ENCODE peak calls at places on chromosomes 5 and 9, in ten cellular contexts. One of them, this sample, is unnamed.

GRCh38 chr5:53071738-53072137 is 37.8 kb downstream of the MOCS2 start:
- DNase-seq in lower lobe of right lung: no peak
- DNase-seq in ascending aorta: no peak
- DNase-seq in body of pancreas: no peak
- DNase-seq in uterus: no peak
- DNase-seq in effector memory CD4-positive, alpha-beta T cell: no peak
- DNase-seq in colonic mucosa: no peak
- DNase-seq in CD4-positive, CD25-positive, alpha-beta regulatory T cell: no peak
- DNase-seq in neural progenitor cell: no peak
- DNase-seq in heart right ventricle: no peak
- DNase-seq in this sample: no peak

GRCh38 chr9:112132356-112132755 is 42.7 kb downstream of the SUSD1 start:
- DNase-seq in body of pancreas: no peak
- DNase-seq in effector memory CD4-positive, alpha-beta T cell: no peak
- DNase-seq in uterus: no peak
- DNase-seq in lower lobe of right lung: no peak
- DNase-seq in ascending aorta: no peak
- DNase-seq in CD4-positive, CD25-positive, alpha-beta regulatory T cell: no peak
- DNase-seq in neural progenitor cell: no peak
- DNase-seq in heart right ventricle: no peak
- DNase-seq in colonic mucosa: no peak
- DNase-seq in this sample: no peak

GRCh38 chr9:135906291-135907005 is 898 bp downstream of the CAMSAP1 start:
- DNase-seq in ascending aorta: no peak
- DNase-seq in effector memory CD4-positive, alpha-beta T cell: no peak
- DNase-seq in neural progenitor cell: peak; percentile 56
- DNase-seq in colonic mucosa: peak; percentile 33
- DNase-seq in heart right ventricle: no peak
- DNase-seq in CD4-positive, CD25-positive, alpha-beta regulatory T cell: peak; percentile 18
- DNase-seq in uterus: no peak
- DNase-seq in lower lobe of right lung: peak; percentile 54
- DNase-seq in body of pancreas: no peak
- DNase-seq in this sample: no peak

GRCh38 chr5:136004436-136004835 is 24.4 kb upstream of the TGFBI start:
- DNase-seq in colonic mucosa: no peak
- DNase-seq in uterus: no peak
- DNase-seq in effector memory CD4-positive, alpha-beta T cell: no peak
- DNase-seq in CD4-positive, CD25-positive, alpha-beta regulatory T cell: no peak
- DNase-seq in heart right ventricle: no peak
- DNase-seq in ascending aorta: no peak
- DNase-seq in body of pancreas: no peak
- DNase-seq in neural progenitor cell: no peak
- DNase-seq in lower lobe of right lung: no peak
- DNase-seq in this sample: no peak

GRCh38 chr5:98031496-98031895 is 742.0 kb upstream of the RGMB start:
- DNase-seq in neural progenitor cell: no peak
- DNase-seq in ascending aorta: no peak
- DNase-seq in CD4-positive, CD25-positive, alpha-beta regulatory T cell: no peak
- DNase-seq in uterus: no peak
- DNase-seq in heart right ventricle: no peak
- DNase-seq in colonic mucosa: no peak
- DNase-seq in effector memory CD4-positive, alpha-beta T cell: no peak
- DNase-seq in lower lobe of right lung: no peak
- DNase-seq in body of pancreas: no peak
- DNase-seq in this sample: no peak

GRCh38 chr5:50984628-50985027 is 318.2 kb downstream of the PARP8 start:
- DNase-seq in colonic mucosa: no peak
- DNase-seq in uterus: no peak
- DNase-seq in heart right ventricle: no peak
- DNase-seq in neural progenitor cell: no peak
- DNase-seq in body of pancreas: no peak
- DNase-seq in ascending aorta: no peak
- DNase-seq in effector memory CD4-positive, alpha-beta T cell: no peak
- DNase-seq in lower lobe of right lung: no peak
- DNase-seq in CD4-positive, CD25-positive, alpha-beta regulatory T cell: no peak
- DNase-seq in this sample: no peak

GRCh38 chr5:153496835-153497234 is 6.4 kb downstream of the GRIA1 start:
- DNase-seq in heart right ventricle: peak; percentile 8
- DNase-seq in CD4-positive, CD25-positive, alpha-beta regulatory T cell: peak; percentile 3
- DNase-seq in colonic mucosa: no peak
- DNase-seq in neural progenitor cell: peak; percentile 39
- DNase-seq in effector memory CD4-positive, alpha-beta T cell: no peak
- DNase-seq in uterus: no peak
- DNase-seq in lower lobe of right lung: no peak
- DNase-seq in body of pancreas: no peak
- DNase-seq in ascending aorta: no peak
- DNase-seq in this sample: no peak

GRCh38 chr9:137817236-137818200 is 60.1 kb upstream of the CACNA1B start:
- DNase-seq in heart right ventricle: no peak
- DNase-seq in effector memory CD4-positive, alpha-beta T cell: no peak
- DNase-seq in neural progenitor cell: no peak
- DNase-seq in body of pancreas: no peak
- DNase-seq in CD4-positive, CD25-positive, alpha-beta regulatory T cell: no peak
- DNase-seq in uterus: no peak
- DNase-seq in ascending aorta: no peak
- DNase-seq in lower lobe of right lung: no peak
- DNase-seq in colonic mucosa: no peak
- DNase-seq in this sample: no peak

GRCh38 chr5:56693220-56693579 is 122.1 kb upstream of the MAP3K1 start:
- DNase-seq in uterus: no peak
- DNase-seq in ascending aorta: no peak
- DNase-seq in colonic mucosa: no peak
- DNase-seq in neural progenitor cell: no peak
- DNase-seq in CD4-positive, CD25-positive, alpha-beta regulatory T cell: no peak
- DNase-seq in lower lobe of right lung: no peak
- DNase-seq in effector memory CD4-positive, alpha-beta T cell: no peak
- DNase-seq in heart right ventricle: no peak
- DNase-seq in body of pancreas: no peak
- DNase-seq in this sample: no peak

GRCh38 chr9:128825923-128826702 is 3.5 kb downstream of the SPOUT1 start:
- DNase-seq in colonic mucosa: no peak
- DNase-seq in uterus: no peak
- DNase-seq in body of pancreas: no peak
- DNase-seq in heart right ventricle: no peak
- DNase-seq in effector memory CD4-positive, alpha-beta T cell: no peak
- DNase-seq in ascending aorta: no peak
- DNase-seq in CD4-positive, CD25-positive, alpha-beta regulatory T cell: no peak
- DNase-seq in lower lobe of right lung: no peak
- DNase-seq in neural progenitor cell: no peak
- DNase-seq in this sample: no peak

GRCh38 chr9:128828719-128829452 is 708 bp downstream of the SPOUT1 start:
- DNase-seq in uterus: no peak
- DNase-seq in heart right ventricle: no peak
- DNase-seq in effector memory CD4-positive, alpha-beta T cell: no peak
- DNase-seq in body of pancreas: no peak
- DNase-seq in CD4-positive, CD25-positive, alpha-beta regulatory T cell: no peak
- DNase-seq in ascending aorta: no peak
- DNase-seq in neural progenitor cell: no peak
- DNase-seq in colonic mucosa: no peak
- DNase-seq in lower lobe of right lung: peak; percentile 12
- DNase-seq in this sample: no peak

GRCh38 chr9:128824911-128825310 is 4.7 kb downstream of the SPOUT1 start:
- DNase-seq in uterus: no peak
- DNase-seq in lower lobe of right lung: no peak
- DNase-seq in neural progenitor cell: no peak
- DNase-seq in ascending aorta: no peak
- DNase-seq in colonic mucosa: no peak
- DNase-seq in CD4-positive, CD25-positive, alpha-beta regulatory T cell: no peak
- DNase-seq in effector memory CD4-positive, alpha-beta T cell: no peak
- DNase-seq in body of pancreas: no peak
- DNase-seq in heart right ventricle: no peak
- DNase-seq in this sample: no peak

GRCh38 chr9:128829477-128830251 is at the start of gene SPOUT1:
- DNase-seq in ascending aorta: peak; percentile 78
- DNase-seq in neural progenitor cell: peak; percentile 97
- DNase-seq in heart right ventricle: peak; percentile 93
- DNase-seq in uterus: peak; percentile 91
- DNase-seq in effector memory CD4-positive, alpha-beta T cell: peak; percentile 90
- DNase-seq in CD4-positive, CD25-positive, alpha-beta regulatory T cell: peak; percentile 95
- DNase-seq in colonic mucosa: peak; percentile 96
- DNase-seq in lower lobe of right lung: peak; percentile 94
- DNase-seq in body of pancreas: peak; percentile 95
- DNase-seq in this sample: peak; percentile 91

GRCh38 chr9:128828267-128828666 is 1.3 kb downstream of the SPOUT1 start:
- DNase-seq in ascending aorta: no peak
- DNase-seq in uterus: no peak
- DNase-seq in neural progenitor cell: no peak
- DNase-seq in effector memory CD4-positive, alpha-beta T cell: no peak
- DNase-seq in lower lobe of right lung: no peak
- DNase-seq in body of pancreas: no peak
- DNase-seq in CD4-positive, CD25-positive, alpha-beta regulatory T cell: no peak
- DNase-seq in heart right ventricle: no peak
- DNase-seq in colonic mucosa: no peak
- DNase-seq in this sample: no peak
- H3K4me3 ChIP-seq in ascending aorta: no peak overlapping the region
- H3K4me3 ChIP-seq in uterus: no peak overlapping the region
- H3K4me3 ChIP-seq in neural progenitor cell: peak overlapping the region; percentile 96
- H3K4me3 ChIP-seq in effector memory CD4-positive, alpha-beta T cell: no peak overlapping the region
- H3K4me3 ChIP-seq in lower lobe of right lung: no peak overlapping the region
- H3K4me3 ChIP-seq in body of pancreas: no peak overlapping the region
- H3K4me3 ChIP-seq in CD4-positive, CD25-positive, alpha-beta regulatory T cell: peak overlapping the region; percentile 80
- H3K4me3 ChIP-seq in heart right ventricle: no peak overlapping the region
- H3K4me3 ChIP-seq in colonic mucosa: no peak overlapping the region
- H3K4me3 ChIP-seq in this sample: no peak overlapping the region

GRCh38 chr5:176352116-176352878 is 9.3 kb downstream of the KIAA1191 start:
- DNase-seq in CD4-positive, CD25-positive, alpha-beta regulatory T cell: no peak
- DNase-seq in colonic mucosa: no peak
- DNase-seq in effector memory CD4-positive, alpha-beta T cell: no peak
- DNase-seq in lower lobe of right lung: no peak
- DNase-seq in neural progenitor cell: no peak
- DNase-seq in ascending aorta: no peak
- DNase-seq in uterus: no peak
- DNase-seq in body of pancreas: peak; percentile 17
- DNase-seq in heart right ventricle: no peak
- DNase-seq in this sample: no peak
- H3K36me3 ChIP-seq in CD4-positive, CD25-positive, alpha-beta regulatory T cell: peaks cover 94% of the 10 kb centered on the region
- H3K36me3 ChIP-seq in colonic mucosa: peaks cover 5% of the 10 kb centered on the region
- H3K36me3 ChIP-seq in effector memory CD4-positive, alpha-beta T cell: peaks cover 79% of the 10 kb centered on the region
- H3K36me3 ChIP-seq in lower lobe of right lung: peaks cover 100% of the 10 kb centered on the region
- H3K36me3 ChIP-seq in neural progenitor cell: no peaks in the 10 kb centered on the region
- H3K36me3 ChIP-seq in ascending aorta: peaks cover 67% of the 10 kb centered on the region
- H3K36me3 ChIP-seq in uterus: no peaks in the 10 kb centered on the region
- H3K36me3 ChIP-seq in body of pancreas: peaks cover 11% of the 10 kb centered on the region
- H3K36me3 ChIP-seq in heart right ventricle: no peaks in the 10 kb centered on the region
- H3K36me3 ChIP-seq in this sample: peaks cover 92% of the 10 kb centered on the region

GRCh38 chr9:95001720-95002119 is 275.2 kb downstream of the AOPEP start:
- DNase-seq in colonic mucosa: no peak
- DNase-seq in heart right ventricle: no peak
- DNase-seq in effector memory CD4-positive, alpha-beta T cell: no peak
- DNase-seq in CD4-positive, CD25-positive, alpha-beta regulatory T cell: no peak
- DNase-seq in body of pancreas: no peak
- DNase-seq in uterus: no peak
- DNase-seq in ascending aorta: no peak
- DNase-seq in neural progenitor cell: no peak
- DNase-seq in lower lobe of right lung: no peak
- DNase-seq in this sample: no peak

GRCh38 chr9:95005276-95006141 is 279.0 kb downstream of the AOPEP start:
- DNase-seq in effector memory CD4-positive, alpha-beta T cell: no peak
- DNase-seq in neural progenitor cell: peak; percentile 28
- DNase-seq in lower lobe of right lung: no peak
- DNase-seq in colonic mucosa: no peak
- DNase-seq in CD4-positive, CD25-positive, alpha-beta regulatory T cell: no peak
- DNase-seq in uterus: no peak
- DNase-seq in heart right ventricle: no peak
- DNase-seq in body of pancreas: no peak
- DNase-seq in ascending aorta: no peak
- DNase-seq in this sample: no peak

GRCh38 chr9:95004452-95005275 is 278.2 kb downstream of the AOPEP start:
- DNase-seq in lower lobe of right lung: peak; percentile 78
- DNase-seq in ascending aorta: no peak
- DNase-seq in uterus: peak; percentile 72
- DNase-seq in heart right ventricle: peak; percentile 66
- DNase-seq in CD4-positive, CD25-positive, alpha-beta regulatory T cell: peak; percentile 57
- DNase-seq in neural progenitor cell: peak; percentile 78
- DNase-seq in colonic mucosa: peak; percentile 71
- DNase-seq in effector memory CD4-positive, alpha-beta T cell: no peak
- DNase-seq in body of pancreas: peak; percentile 73
- DNase-seq in this sample: peak; percentile 82

GRCh38 chr9:95000821-95001220 is 274.3 kb downstream of the AOPEP start:
- DNase-seq in uterus: no peak
- DNase-seq in neural progenitor cell: no peak
- DNase-seq in heart right ventricle: no peak
- DNase-seq in body of pancreas: no peak
- DNase-seq in CD4-positive, CD25-positive, alpha-beta regulatory T cell: no peak
- DNase-seq in lower lobe of right lung: no peak
- DNase-seq in effector memory CD4-positive, alpha-beta T cell: no peak
- DNase-seq in colonic mucosa: no peak
- DNase-seq in ascending aorta: no peak
- DNase-seq in this sample: no peak

GRCh38 chr9:95003694-95004451 is 277.4 kb downstream of the AOPEP start:
- DNase-seq in lower lobe of right lung: peak; percentile 71
- DNase-seq in effector memory CD4-positive, alpha-beta T cell: no peak
- DNase-seq in body of pancreas: peak; percentile 63
- DNase-seq in uterus: peak; percentile 65
- DNase-seq in heart right ventricle: peak; percentile 69
- DNase-seq in colonic mucosa: peak; percentile 71
- DNase-seq in ascending aorta: no peak
- DNase-seq in neural progenitor cell: peak; percentile 66
- DNase-seq in CD4-positive, CD25-positive, alpha-beta regulatory T cell: peak; percentile 29
- DNase-seq in this sample: peak; percentile 74
- H3K27ac ChIP-seq in lower lobe of right lung: peak overlapping the region; percentile 96
- H3K27ac ChIP-seq in effector memory CD4-positive, alpha-beta T cell: no peak overlapping the region
- H3K27ac ChIP-seq in body of pancreas: peak overlapping the region; percentile 98
- H3K27ac ChIP-seq in uterus: peak overlapping the region; percentile 100
- H3K27ac ChIP-seq in heart right ventricle: peak overlapping the region; percentile 100
- H3K27ac ChIP-seq in colonic mucosa: peak overlapping the region; percentile 97
- H3K27ac ChIP-seq in ascending aorta: peak overlapping the region; percentile 99
- H3K27ac ChIP-seq in neural progenitor cell: no peak overlapping the region
- H3K27ac ChIP-seq in CD4-positive, CD25-positive, alpha-beta regulatory T cell: no peak overlapping the region
- H3K27ac ChIP-seq in this sample: peak overlapping the region; percentile 99

GRCh38 chr9:114805670-114806551 is at the start of gene TNFSF15:
- DNase-seq in colonic mucosa: peak; percentile 72
- DNase-seq in effector memory CD4-positive, alpha-beta T cell: no peak
- DNase-seq in heart right ventricle: no peak
- DNase-seq in ascending aorta: no peak
- DNase-seq in uterus: no peak
- DNase-seq in body of pancreas: peak; percentile 74
- DNase-seq in lower lobe of right lung: peak; percentile 70
- DNase-seq in CD4-positive, CD25-positive, alpha-beta regulatory T cell: peak; percentile 45
- DNase-seq in neural progenitor cell: peak; percentile 18
- DNase-seq in this sample: no peak

GRCh38 chr9:114806571-114806970 is 732 bp upstream of the TNFSF15 start:
- DNase-seq in heart right ventricle: no peak
- DNase-seq in CD4-positive, CD25-positive, alpha-beta regulatory T cell: no peak
- DNase-seq in ascending aorta: no peak
- DNase-seq in colonic mucosa: no peak
- DNase-seq in neural progenitor cell: no peak
- DNase-seq in effector memory CD4-positive, alpha-beta T cell: no peak
- DNase-seq in body of pancreas: no peak
- DNase-seq in uterus: no peak
- DNase-seq in lower lobe of right lung: no peak
- DNase-seq in this sample: no peak

GRCh38 chr9:114803886-114804285 is 2.0 kb downstream of the TNFSF15 start:
- DNase-seq in colonic mucosa: no peak
- DNase-seq in uterus: no peak
- DNase-seq in lower lobe of right lung: no peak
- DNase-seq in heart right ventricle: no peak
- DNase-seq in ascending aorta: no peak
- DNase-seq in body of pancreas: no peak
- DNase-seq in CD4-positive, CD25-positive, alpha-beta regulatory T cell: no peak
- DNase-seq in neural progenitor cell: no peak
- DNase-seq in effector memory CD4-positive, alpha-beta T cell: no peak
- DNase-seq in this sample: no peak

GRCh38 chr9:114803459-114803858 is 2.4 kb downstream of the TNFSF15 start:
- DNase-seq in uterus: no peak
- DNase-seq in colonic mucosa: no peak
- DNase-seq in ascending aorta: no peak
- DNase-seq in effector memory CD4-positive, alpha-beta T cell: no peak
- DNase-seq in body of pancreas: no peak
- DNase-seq in neural progenitor cell: no peak
- DNase-seq in CD4-positive, CD25-positive, alpha-beta regulatory T cell: no peak
- DNase-seq in heart right ventricle: peak; percentile 11
- DNase-seq in lower lobe of right lung: no peak
- DNase-seq in this sample: peak; percentile 26

GRCh38 chr9:114804504-114804903 is 1.3 kb downstream of the TNFSF15 start:
- DNase-seq in body of pancreas: peak; percentile 60
- DNase-seq in neural progenitor cell: no peak
- DNase-seq in effector memory CD4-positive, alpha-beta T cell: no peak
- DNase-seq in lower lobe of right lung: no peak
- DNase-seq in heart right ventricle: no peak
- DNase-seq in ascending aorta: no peak
- DNase-seq in colonic mucosa: peak; percentile 84
- DNase-seq in uterus: peak; percentile 29
- DNase-seq in CD4-positive, CD25-positive, alpha-beta regulatory T cell: no peak
- DNase-seq in this sample: no peak
- H3K4me3 ChIP-seq in body of pancreas: no peak overlapping the region
- H3K4me3 ChIP-seq in neural progenitor cell: no peak overlapping the region
- H3K4me3 ChIP-seq in effector memory CD4-positive, alpha-beta T cell: no peak overlapping the region
- H3K4me3 ChIP-seq in lower lobe of right lung: peak overlapping the region; percentile 46
- H3K4me3 ChIP-seq in heart right ventricle: no peak overlapping the region
- H3K4me3 ChIP-seq in ascending aorta: no peak overlapping the region
- H3K4me3 ChIP-seq in colonic mucosa: no peak overlapping the region
- H3K4me3 ChIP-seq in uterus: no peak overlapping the region
- H3K4me3 ChIP-seq in CD4-positive, CD25-positive, alpha-beta regulatory T cell: no peak overlapping the region
- H3K4me3 ChIP-seq in this sample: no peak overlapping the region